ENCODE peak calls at places on chromosomes 1 and 21, in seven cellular contexts. P, K, Y, I, C, F and L are unnamed samples.

GRCh38 chr1:10470043-10470442 is 2.3 kb downstream of the DFFA start:
- DNase-seq in P (no peak), K (no peak), Y (no peak), I (no peak), C (no peak), F (no peak), L (no peak)

GRCh38 chr1:9927259-9927658 is 15.9 kb downstream of the LZIC start:
- DNase-seq in P (no peak), K (no peak), Y (no peak), I (no peak), C (no peak), F (no peak), L (no peak)

GRCh38 chr1:185939142-185939541 is 205.0 kb downstream of the HMCN1 start:
- DNase-seq in P (no peak), K (no peak), Y (peak), I (no peak), C (no peak), F (no peak), L (no peak)

GRCh38 chr1:168164771-168165170 is 14.0 kb upstream of the TIPRL start:
- DNase-seq in P (no peak), K (no peak), Y (no peak), I (no peak), C (peak), F (no peak), L (no peak)

GRCh38 chr1:14704846-14705245 is 106.4 kb downstream of the KAZN start:
- DNase-seq in P (no peak), K (no peak), Y (no peak), I (no peak), C (peak), F (no peak), L (no peak)

GRCh38 chr1:215530401-215530984 is 36.6 kb upstream of the KCTD3 start:
- DNase-seq in P (no peak), K (no peak), Y (no peak), I (peak), C (peak), F (no peak), L (no peak)

GRCh38 chr1:175683491-175684175 is 59.8 kb downstream of the TNR start:
- DNase-seq in P (no peak), K (no peak), Y (no peak), I (no peak), C (no peak), F (no peak), L (no peak)

GRCh38 chr1:106925750-106926149 is 130.7 kb upstream of the PRMT6 start:
- DNase-seq in P (no peak), K (no peak), Y (no peak), I (no peak), C (no peak), F (no peak), L (no peak)

GRCh38 chr21:44996501-44996921 is 56.7 kb downstream of the SLX9 start:
- DNase-seq in P (no peak), K (no peak), Y (no peak), I (no peak), C (no peak), F (no peak), L (no peak)

DNA sequence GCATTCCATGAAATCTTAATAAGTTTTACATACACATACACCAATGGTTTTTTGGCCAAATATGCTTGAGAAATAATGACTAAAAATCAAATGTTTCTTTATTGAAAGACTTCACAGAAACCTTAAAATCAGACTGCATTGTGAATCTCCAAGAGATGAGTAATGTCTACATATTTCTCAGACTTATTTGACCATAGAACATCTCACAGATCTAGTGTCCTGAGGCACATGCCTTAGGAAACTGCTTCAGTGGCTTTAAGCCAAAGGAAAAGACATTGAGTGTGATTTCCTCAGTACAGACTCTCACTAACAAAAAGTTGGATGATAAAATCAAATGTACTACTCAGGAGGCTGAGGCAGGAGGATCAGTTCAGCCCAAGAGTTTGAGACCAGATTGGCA is 6.2 kb upstream of the C1orf105 start:
- DNase-seq in P (no peak), K (no peak), Y (no peak), I (no peak), C (peak), F (no peak), L (no peak)
- H3K4me3 ChIP-seq in P (no peak), K (no peak), Y (no peak), I (no peak), C (no peak), F (no peak), L (no peak)

GRCh38 chr1:17874231-17874630 is 119.1 kb downstream of the ACTL8 start:
- DNase-seq in P (no peak), K (no peak), Y (no peak), I (no peak), C (peak), F (peak), L (no peak)
- H3K4me3 ChIP-seq in P (no peak), K (no peak), Y (no peak), I (no peak), C (no peak), F (no peak), L (no peak)

GRCh38 chr1:38027201-38028104 is 14.9 kb downstream of the UTP11 start:
- DNase-seq in P (no peak), K (no peak), Y (no peak), I (no peak), C (no peak), F (no peak), L (no peak)

GRCh38 chr1:38028105-38028591 is 15.6 kb downstream of the UTP11 start:
- DNase-seq in P (no peak), K (no peak), Y (no peak), I (no peak), C (peak), F (no peak), L (no peak)

GRCh38 chr1:38029725-38030511 is 16.7 kb downstream of the POU3F1 start:
- DNase-seq in P (peak), K (peak), Y (peak), I (peak), C (peak), F (peak), L (no peak)

GRCh38 chr1:38029081-38029681 is 16.6 kb downstream of the UTP11 start:
- DNase-seq in P (no peak), K (peak), Y (peak), I (peak), C (no peak), F (peak), L (no peak)

DNA sequence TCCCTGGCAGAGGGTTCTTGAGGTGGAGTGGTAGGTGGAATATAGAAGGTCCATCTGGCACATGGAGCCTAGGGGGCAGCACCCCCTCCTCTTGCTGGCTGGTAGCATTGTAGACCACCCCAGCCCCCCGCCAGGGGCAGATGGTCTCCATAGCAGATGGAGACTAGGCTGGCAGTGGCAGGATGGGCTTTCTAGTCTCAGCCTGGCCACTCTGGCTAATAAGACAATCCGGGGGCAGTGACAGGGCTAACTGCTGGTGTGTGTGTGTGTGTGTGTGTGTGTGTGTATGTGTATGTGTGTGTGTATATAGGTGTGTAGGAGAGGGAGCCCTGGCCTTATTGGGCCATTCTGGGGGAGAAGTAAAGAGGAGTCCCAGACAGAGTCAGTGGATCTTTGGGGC is 16.1 kb downstream of the UTP11 start:
- DNase-seq in P (no peak), K (no peak), Y (no peak), I (no peak), C (no peak), F (no peak), L (no peak)
- H3K4me3 ChIP-seq in P (no peak), K (no peak), Y (no peak), I (no peak), C (no peak), F (no peak), L (no peak)

GRCh38 chr1:155251566-155251965 is 3.7 kb downstream of the ENTREP3 start:
- DNase-seq in P (no peak), K (no peak), Y (no peak), I (no peak), C (no peak), F (no peak), L (no peak)

GRCh38 chr1:155253208-155253607 is 2.1 kb downstream of the ENTREP3 start:
- DNase-seq in P (no peak), K (no peak), Y (peak), I (no peak), C (peak), F (no peak), L (no peak)

GRCh38 chr1:155247667-155248563 is 7.4 kb downstream of the ENTREP3 start:
- DNase-seq in P (no peak), K (no peak), Y (no peak), I (no peak), C (no peak), F (no peak), L (no peak)

GRCh38 chr1:155250633-155251449 is 4.4 kb downstream of the ENTREP3 start:
- DNase-seq in P (peak), K (peak), Y (peak), I (peak), C (peak), F (peak), L (peak)

GRCh38 chr1:155250246-155250632 is 5.0 kb downstream of the ENTREP3 start:
- DNase-seq in P (no peak), K (no peak), Y (no peak), I (no peak), C (no peak), F (no peak), L (no peak)
- H3K4me3 ChIP-seq in P (no peak), K (peak), Y (peak), I (peak), C (no peak), F (no peak), L (no peak)

GRCh38 chr1:109089242-109090015 is 1.1 kb upstream of the TMEM167B start:
- DNase-seq in P (no peak), K (peak), Y (peak), I (peak), C (peak), F (peak), L (peak)

GRCh38 chr1:109096110-109096509 is 5.5 kb downstream of the TMEM167B start:
- DNase-seq in P (no peak), K (peak), Y (no peak), I (no peak), C (no peak), F (no peak), L (no peak)

GRCh38 chr1:109090415-109091195 is at the start of gene TMEM167B:
- DNase-seq in P (peak), K (peak), Y (peak), I (peak), C (peak), F (peak), L (peak)

GRCh38 chr1:109091196-109092193 is 931 bp downstream of the TMEM167B start:
- DNase-seq in P (no peak), K (no peak), Y (no peak), I (peak), C (no peak), F (peak), L (peak)

DNA sequence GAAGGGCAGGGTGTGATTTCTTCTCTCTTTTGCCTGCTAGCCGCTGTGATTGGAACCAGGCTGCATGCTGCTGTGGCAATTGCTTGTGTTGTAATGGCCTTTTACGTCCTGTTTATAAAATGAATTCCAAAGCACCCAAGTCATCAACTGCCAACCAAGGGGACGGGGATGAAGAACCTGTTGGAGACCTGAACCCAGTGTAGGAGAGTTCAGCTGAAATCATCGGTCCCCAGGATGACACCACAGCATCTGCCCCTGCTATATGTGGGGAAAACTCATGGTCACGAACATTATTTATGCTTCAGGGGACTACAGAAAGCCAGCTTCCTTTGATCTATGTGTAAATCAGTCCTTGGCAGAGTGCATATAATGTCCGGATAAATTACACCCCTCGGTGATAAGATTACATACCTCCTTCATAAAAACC is 3.8 kb downstream of the TMEM167B start:
- DNase-seq in P (no peak), K (no peak), Y (no peak), I (no peak), C (no peak), F (peak), L (no peak)
- H3K4me3 ChIP-seq in P (no peak), K (no peak), Y (no peak), I (no peak), C (no peak), F (no peak), L (no peak)

DNA sequence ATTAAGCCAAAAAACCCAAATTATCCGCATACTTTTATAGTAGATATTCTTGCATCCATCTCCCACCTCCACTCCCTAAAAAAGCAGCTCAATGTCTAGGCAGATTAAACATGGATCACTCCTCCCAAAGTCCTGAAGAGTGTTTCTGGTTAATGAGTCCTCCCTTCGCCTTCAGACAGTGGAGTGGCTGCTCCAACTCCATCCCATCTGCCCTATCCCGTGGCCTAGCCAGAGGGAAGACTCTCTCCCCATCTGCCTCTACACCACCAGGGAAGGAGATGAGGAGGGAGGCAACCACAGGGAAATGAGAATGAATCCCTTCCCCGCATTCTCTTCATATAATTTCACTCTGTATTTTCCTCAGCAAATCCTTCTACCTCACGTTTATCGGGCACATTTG is 103.8 kb downstream of the SLC45A1 start:
- DNase-seq in P (no peak), K (no peak), Y (no peak), I (no peak), C (no peak), F (no peak), L (peak)
- H3K4me3 ChIP-seq in P (peak), K (peak), Y (peak), I (no peak), C (peak), F (peak), L (peak)

GRCh38 chr21:38308010-38308784 is 51.4 kb downstream of the KCNJ15 start:
- DNase-seq in P (no peak), K (peak), Y (no peak), I (no peak), C (no peak), F (peak), L (no peak)

GRCh38 chr21:38303300-38303699 is 46.5 kb downstream of the KCNJ15 start:
- DNase-seq in P (no peak), K (no peak), Y (no peak), I (no peak), C (peak), F (peak), L (no peak)

GRCh38 chr21:38308785-38309119 is 52.0 kb downstream of the KCNJ15 start:
- DNase-seq in P (no peak), K (no peak), Y (no peak), I (no peak), C (no peak), F (no peak), L (no peak)

GRCh38 chr21:38306407-38306806 is 49.6 kb downstream of the KCNJ15 start:
- DNase-seq in P (peak), K (no peak), Y (no peak), I (no peak), C (peak), F (no peak), L (no peak)

GRCh38 chr21:38306833-38307232 is 50.0 kb downstream of the KCNJ15 start:
- DNase-seq in P (no peak), K (no peak), Y (no peak), I (no peak), C (no peak), F (peak), L (no peak)
- H3K4me3 ChIP-seq in P (no peak), K (no peak), Y (no peak), I (no peak), C (no peak), F (no peak), L (no peak)

GRCh38 chr1:230509281-230509977 is 83.3 kb upstream of the PGBD5 start:
- DNase-seq in P (no peak), K (no peak), Y (no peak), I (peak), C (no peak), F (peak), L (no peak)

GRCh38 chr1:230502306-230502705 is 76.2 kb upstream of the PGBD5 start:
- DNase-seq in P (no peak), K (no peak), Y (no peak), I (no peak), C (no peak), F (no peak), L (no peak)

GRCh38 chr1:230502996-230503395 is 76.9 kb upstream of the PGBD5 start:
- DNase-seq in P (no peak), K (no peak), Y (no peak), I (no peak), C (no peak), F (no peak), L (no peak)

GRCh38 chr1:230503741-230504140 is 77.6 kb upstream of the PGBD5 start:
- DNase-seq in P (no peak), K (no peak), Y (no peak), I (no peak), C (no peak), F (no peak), L (no peak)

DNA sequence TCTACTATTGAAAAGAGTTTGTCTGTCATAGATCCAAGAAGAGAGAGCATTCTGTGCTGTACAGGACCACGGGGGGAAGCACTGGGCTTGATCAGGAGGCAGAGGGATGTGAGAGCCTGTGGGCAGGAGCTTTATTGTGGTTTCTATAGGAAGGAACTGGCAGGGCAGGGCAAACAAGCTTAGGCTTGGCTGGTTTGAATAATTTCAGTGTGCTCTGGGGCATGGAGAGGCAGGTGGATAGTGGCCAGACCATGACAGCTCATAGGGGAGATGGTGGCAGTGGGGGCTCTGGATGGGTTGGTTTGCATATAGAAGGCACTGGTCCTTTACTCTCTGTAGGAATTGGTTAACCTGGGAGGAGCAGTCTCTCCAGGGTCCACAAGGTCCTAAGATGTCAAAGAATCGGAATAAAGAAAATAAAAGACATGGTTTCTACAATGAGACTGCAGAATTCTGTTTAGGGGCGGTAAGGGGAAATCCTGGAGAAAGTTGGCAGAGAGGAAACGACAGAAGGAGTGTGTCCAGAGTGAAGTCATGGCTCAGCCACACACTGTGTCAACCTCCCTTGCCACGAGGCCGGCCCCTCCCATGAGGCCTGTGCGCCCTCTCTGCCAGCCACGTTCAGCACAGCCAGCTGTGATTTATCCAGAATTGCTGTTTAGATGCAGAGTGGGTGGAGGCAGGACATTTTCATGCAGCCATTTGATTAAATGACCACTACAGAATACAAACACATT is 81.7 kb upstream of the PGBD5 start:
- DNase-seq in P (no peak), K (no peak), Y (no peak), I (no peak), C (no peak), F (peak), L (no peak)
- H3K4me3 ChIP-seq in P (no peak), K (no peak), Y (no peak), I (no peak), C (no peak), F (no peak), L (no peak)